ENCODE peak calls at places on chromosomes 4 and X, in ten cellular contexts. One of them, this sample, is unnamed.

GRCh38 chr4:168074861-168075260 is 17.5 kb upstream of the ANXA10 start:
- DNase-seq in ELR: no peak
- DNase-seq in stimulated activated naive CD8-positive, alpha-beta T cell treated with anti-CD3 and anti-CD28 coated beads, Interleukin-15, Interleukin-2, amounts not matched to agents 100 U/mL and 50 U/mL, for 24 hours: no peak
- DNase-seq in activated CD4-positive, alpha-beta T cell treated with anti-CD3 and anti-CD28 coated beads, Interleukin-2, amount 10 ng/mL, durations not matched to agents 7 days and 5 days: no peak
- DNase-seq in neuronal stem cell: no peak
- DNase-seq in Kasumi-1: no peak
- DNase-seq in epithelial cell of proximal tubule: no peak
- DNase-seq in central memory CD4-positive, alpha-beta T cell: no peak
- DNase-seq in RWPE1: no peak
- DNase-seq in upper lobe of right lung: no peak
- DNase-seq in this sample: no peak

GRCh38 chr4:138522366-138522765 is 280.2 kb upstream of the SLC7A11 start:
- DNase-seq in ELR: peak; percentile 42
- DNase-seq in stimulated activated naive CD8-positive, alpha-beta T cell treated with anti-CD3 and anti-CD28 coated beads, Interleukin-15, Interleukin-2, amounts not matched to agents 100 U/mL and 50 U/mL, for 24 hours: no peak
- DNase-seq in activated CD4-positive, alpha-beta T cell treated with anti-CD3 and anti-CD28 coated beads, Interleukin-2, amount 10 ng/mL, durations not matched to agents 7 days and 5 days: no peak
- DNase-seq in neuronal stem cell: no peak
- DNase-seq in Kasumi-1: peak; percentile 50
- DNase-seq in epithelial cell of proximal tubule: no peak
- DNase-seq in central memory CD4-positive, alpha-beta T cell: no peak
- DNase-seq in RWPE1: peak; percentile 13
- DNase-seq in upper lobe of right lung: no peak
- DNase-seq in this sample: no peak

GRCh38 chrX:3271485-3272186 is 74.8 kb downstream of the MXRA5 start:
- DNase-seq in ELR: peak; percentile 82
- DNase-seq in stimulated activated naive CD8-positive, alpha-beta T cell treated with anti-CD3 and anti-CD28 coated beads, Interleukin-15, Interleukin-2, amounts not matched to agents 100 U/mL and 50 U/mL, for 24 hours: no peak
- DNase-seq in activated CD4-positive, alpha-beta T cell treated with anti-CD3 and anti-CD28 coated beads, Interleukin-2, amount 10 ng/mL, durations not matched to agents 7 days and 5 days: no peak
- DNase-seq in neuronal stem cell: no peak
- DNase-seq in Kasumi-1: no peak
- DNase-seq in epithelial cell of proximal tubule: no peak
- DNase-seq in central memory CD4-positive, alpha-beta T cell: no peak
- DNase-seq in RWPE1: peak; percentile 45
- DNase-seq in upper lobe of right lung: no peak
- DNase-seq in this sample: no peak

GRCh38 chrX:17737707-17738001 is 361 bp downstream of the SCML1 start:
- DNase-seq in ELR: no peak
- DNase-seq in stimulated activated naive CD8-positive, alpha-beta T cell treated with anti-CD3 and anti-CD28 coated beads, Interleukin-15, Interleukin-2, amounts not matched to agents 100 U/mL and 50 U/mL, for 24 hours: peak; percentile 17
- DNase-seq in activated CD4-positive, alpha-beta T cell treated with anti-CD3 and anti-CD28 coated beads, Interleukin-2, amount 10 ng/mL, durations not matched to agents 7 days and 5 days: no peak
- DNase-seq in neuronal stem cell: peak; percentile 6
- DNase-seq in Kasumi-1: no peak
- DNase-seq in epithelial cell of proximal tubule: no peak
- DNase-seq in central memory CD4-positive, alpha-beta T cell: no peak
- DNase-seq in RWPE1: no peak
- DNase-seq in upper lobe of right lung: no peak
- DNase-seq in this sample: no peak

GRCh38 chr4:187236491-187236890 is 512.8 kb upstream of the FAT1 start:
- DNase-seq in ELR: peak; percentile 59
- DNase-seq in stimulated activated naive CD8-positive, alpha-beta T cell treated with anti-CD3 and anti-CD28 coated beads, Interleukin-15, Interleukin-2, amounts not matched to agents 100 U/mL and 50 U/mL, for 24 hours: no peak
- DNase-seq in activated CD4-positive, alpha-beta T cell treated with anti-CD3 and anti-CD28 coated beads, Interleukin-2, amount 10 ng/mL, durations not matched to agents 7 days and 5 days: no peak
- DNase-seq in neuronal stem cell: no peak
- DNase-seq in Kasumi-1: no peak
- DNase-seq in epithelial cell of proximal tubule: peak; percentile 79
- DNase-seq in central memory CD4-positive, alpha-beta T cell: no peak
- DNase-seq in RWPE1: peak; percentile 36
- DNase-seq in upper lobe of right lung: no peak
- DNase-seq in this sample: no peak

GRCh38 chr4:46250997-46251396 is 127.1 kb upstream of the GABRG1 start:
- DNase-seq in ELR: no peak
- DNase-seq in stimulated activated naive CD8-positive, alpha-beta T cell treated with anti-CD3 and anti-CD28 coated beads, Interleukin-15, Interleukin-2, amounts not matched to agents 100 U/mL and 50 U/mL, for 24 hours: no peak
- DNase-seq in activated CD4-positive, alpha-beta T cell treated with anti-CD3 and anti-CD28 coated beads, Interleukin-2, amount 10 ng/mL, durations not matched to agents 7 days and 5 days: no peak
- DNase-seq in neuronal stem cell: no peak
- DNase-seq in Kasumi-1: no peak
- DNase-seq in epithelial cell of proximal tubule: no peak
- DNase-seq in central memory CD4-positive, alpha-beta T cell: no peak
- DNase-seq in RWPE1: no peak
- DNase-seq in upper lobe of right lung: no peak
- DNase-seq in this sample: no peak

GRCh38 chr4:183411291-183411861 is 33.1 kb upstream of the CDKN2AIP start:
- DNase-seq in ELR: no peak
- DNase-seq in stimulated activated naive CD8-positive, alpha-beta T cell treated with anti-CD3 and anti-CD28 coated beads, Interleukin-15, Interleukin-2, amounts not matched to agents 100 U/mL and 50 U/mL, for 24 hours: no peak
- DNase-seq in activated CD4-positive, alpha-beta T cell treated with anti-CD3 and anti-CD28 coated beads, Interleukin-2, amount 10 ng/mL, durations not matched to agents 7 days and 5 days: no peak
- DNase-seq in neuronal stem cell: no peak
- DNase-seq in Kasumi-1: no peak
- DNase-seq in epithelial cell of proximal tubule: peak; percentile 78
- DNase-seq in central memory CD4-positive, alpha-beta T cell: no peak
- DNase-seq in RWPE1: no peak
- DNase-seq in upper lobe of right lung: no peak
- DNase-seq in this sample: no peak

GRCh38 chrX:17564689-17565409 is 172.4 kb upstream of the SCML1 start:
- DNase-seq in ELR: no peak
- DNase-seq in stimulated activated naive CD8-positive, alpha-beta T cell treated with anti-CD3 and anti-CD28 coated beads, Interleukin-15, Interleukin-2, amounts not matched to agents 100 U/mL and 50 U/mL, for 24 hours: no peak
- DNase-seq in activated CD4-positive, alpha-beta T cell treated with anti-CD3 and anti-CD28 coated beads, Interleukin-2, amount 10 ng/mL, durations not matched to agents 7 days and 5 days: no peak
- DNase-seq in neuronal stem cell: no peak
- DNase-seq in Kasumi-1: no peak
- DNase-seq in epithelial cell of proximal tubule: no peak
- DNase-seq in central memory CD4-positive, alpha-beta T cell: no peak
- DNase-seq in RWPE1: no peak
- DNase-seq in upper lobe of right lung: no peak
- DNase-seq in this sample: no peak

GRCh38 chr4:30924521-30924920 is 204.4 kb downstream of the PCDH7 start:
- DNase-seq in ELR: no peak
- DNase-seq in stimulated activated naive CD8-positive, alpha-beta T cell treated with anti-CD3 and anti-CD28 coated beads, Interleukin-15, Interleukin-2, amounts not matched to agents 100 U/mL and 50 U/mL, for 24 hours: no peak
- DNase-seq in activated CD4-positive, alpha-beta T cell treated with anti-CD3 and anti-CD28 coated beads, Interleukin-2, amount 10 ng/mL, durations not matched to agents 7 days and 5 days: no peak
- DNase-seq in neuronal stem cell: no peak
- DNase-seq in Kasumi-1: no peak
- DNase-seq in epithelial cell of proximal tubule: no peak
- DNase-seq in central memory CD4-positive, alpha-beta T cell: no peak
- DNase-seq in RWPE1: no peak
- DNase-seq in upper lobe of right lung: no peak
- DNase-seq in this sample: no peak

GRCh38 chr4:128285085-128286023 is 2.3 kb downstream of the PGRMC2 start:
- DNase-seq in ELR: peak; percentile 30
- DNase-seq in stimulated activated naive CD8-positive, alpha-beta T cell treated with anti-CD3 and anti-CD28 coated beads, Interleukin-15, Interleukin-2, amounts not matched to agents 100 U/mL and 50 U/mL, for 24 hours: no peak
- DNase-seq in activated CD4-positive, alpha-beta T cell treated with anti-CD3 and anti-CD28 coated beads, Interleukin-2, amount 10 ng/mL, durations not matched to agents 7 days and 5 days: no peak
- DNase-seq in neuronal stem cell: no peak
- DNase-seq in Kasumi-1: no peak
- DNase-seq in epithelial cell of proximal tubule: no peak
- DNase-seq in central memory CD4-positive, alpha-beta T cell: no peak
- DNase-seq in RWPE1: no peak
- DNase-seq in upper lobe of right lung: no peak
- DNase-seq in this sample: no peak

GRCh38 chr4:183407635-183408463 is 36.6 kb upstream of the CDKN2AIP start:
- DNase-seq in ELR: no peak
- DNase-seq in stimulated activated naive CD8-positive, alpha-beta T cell treated with anti-CD3 and anti-CD28 coated beads, Interleukin-15, Interleukin-2, amounts not matched to agents 100 U/mL and 50 U/mL, for 24 hours: no peak
- DNase-seq in activated CD4-positive, alpha-beta T cell treated with anti-CD3 and anti-CD28 coated beads, Interleukin-2, amount 10 ng/mL, durations not matched to agents 7 days and 5 days: no peak
- DNase-seq in neuronal stem cell: no peak
- DNase-seq in Kasumi-1: no peak
- DNase-seq in epithelial cell of proximal tubule: no peak
- DNase-seq in central memory CD4-positive, alpha-beta T cell: no peak
- DNase-seq in RWPE1: no peak
- DNase-seq in upper lobe of right lung: peak; percentile 53
- DNase-seq in this sample: no peak

GRCh38 chrX:22063284-22063683 is 31.2 kb downstream of the PHEX start:
- DNase-seq in ELR: no peak
- DNase-seq in stimulated activated naive CD8-positive, alpha-beta T cell treated with anti-CD3 and anti-CD28 coated beads, Interleukin-15, Interleukin-2, amounts not matched to agents 100 U/mL and 50 U/mL, for 24 hours: peak; percentile 62
- DNase-seq in activated CD4-positive, alpha-beta T cell treated with anti-CD3 and anti-CD28 coated beads, Interleukin-2, amount 10 ng/mL, durations not matched to agents 7 days and 5 days: no peak
- DNase-seq in neuronal stem cell: peak; percentile 12
- DNase-seq in Kasumi-1: peak; percentile 70
- DNase-seq in epithelial cell of proximal tubule: peak; percentile 6
- DNase-seq in central memory CD4-positive, alpha-beta T cell: no peak
- DNase-seq in RWPE1: no peak
- DNase-seq in upper lobe of right lung: no peak
- DNase-seq in this sample: no peak

GRCh38 chrX:84192006-84192405 is 4.0 kb upstream of the RPS6KA6 start:
- DNase-seq in ELR: no peak
- DNase-seq in stimulated activated naive CD8-positive, alpha-beta T cell treated with anti-CD3 and anti-CD28 coated beads, Interleukin-15, Interleukin-2, amounts not matched to agents 100 U/mL and 50 U/mL, for 24 hours: no peak
- DNase-seq in activated CD4-positive, alpha-beta T cell treated with anti-CD3 and anti-CD28 coated beads, Interleukin-2, amount 10 ng/mL, durations not matched to agents 7 days and 5 days: no peak
- DNase-seq in neuronal stem cell: no peak
- DNase-seq in Kasumi-1: no peak
- DNase-seq in epithelial cell of proximal tubule: no peak
- DNase-seq in central memory CD4-positive, alpha-beta T cell: no peak
- DNase-seq in RWPE1: no peak
- DNase-seq in upper lobe of right lung: no peak
- DNase-seq in this sample: no peak

GRCh38 chr4:32133734-32134133 is 1413.6 kb downstream of the PCDH7 start:
- DNase-seq in ELR: no peak
- DNase-seq in stimulated activated naive CD8-positive, alpha-beta T cell treated with anti-CD3 and anti-CD28 coated beads, Interleukin-15, Interleukin-2, amounts not matched to agents 100 U/mL and 50 U/mL, for 24 hours: no peak
- DNase-seq in activated CD4-positive, alpha-beta T cell treated with anti-CD3 and anti-CD28 coated beads, Interleukin-2, amount 10 ng/mL, durations not matched to agents 7 days and 5 days: no peak
- DNase-seq in neuronal stem cell: peak; percentile 24
- DNase-seq in Kasumi-1: no peak
- DNase-seq in epithelial cell of proximal tubule: no peak
- DNase-seq in central memory CD4-positive, alpha-beta T cell: no peak
- DNase-seq in RWPE1: no peak
- DNase-seq in upper lobe of right lung: no peak
- DNase-seq in this sample: no peak